ENCODE peak calls at places on chromosome 11, in four cellular contexts. X is GM23338, P is thoracic aorta, G is esophagus muscularis mucosa. U is an unnamed sample.
A peak's percentile ranks its signal among the peaks of the same experiment; 100 is the strongest.

GRCh38 chr11:34363363-34364084 is 5.7 kb upstream of the ABTB2 start:
- DNase-seq in G (no peak), X (no peak), P (no peak), U (no peak)

GRCh38 chr11:35387341-35387982 is 31.9 kb downstream of the SLC1A2 start:
- DNase-seq in P (no peak), X (no peak), G (no peak), U (no peak)

GRCh38 chr11:48034926-48035876 is 54.8 kb downstream of the PTPRJ start:
- DNase-seq in G (no peak), X (no peak), P (peak; percentile 51), U (no peak)

GRCh38 chr11:27296406-27296994 is 66.5 kb downstream of the CCDC34 start:
- DNase-seq in P (no peak), G (no peak), X (peak; percentile 80), U (no peak)

GRCh38 chr11:36407360-36407759 is 102.7 kb downstream of the TRAF6 start:
- DNase-seq in P (no peak), X (no peak), G (no peak), U (no peak)

GRCh38 chr11:44522294-44522693 is 43.2 kb upstream of the CD82 start:
- DNase-seq in P (no peak), X (no peak), G (no peak), U (no peak)

GRCh38 chr11:110173775-110174644 is 80.8 kb downstream of the ZC3H12C start:
- DNase-seq in X (peak; percentile 92), P (no peak), G (no peak), U (no peak)

GRCh38 chr11:60897496-60897895 is 8.9 kb downstream of the PRPF19 start:
- DNase-seq in X (no peak), P (no peak), G (no peak), U (no peak)

GRCh38 chr11:11070976-11071375 is 213.1 kb upstream of the ZBED5 start:
- DNase-seq in X (no peak), P (no peak), G (peak; percentile 68), U (no peak)

GRCh38 chr11:109490953-109491733 is 69.2 kb downstream of the C11orf87 start:
- DNase-seq in X (peak; percentile 38), G (no peak), P (no peak), U (no peak)

GRCh38 chr11:35566161-35566560 is 40.7 kb upstream of the PAMR1 start:
- DNase-seq in G (no peak), X (no peak), P (no peak), U (no peak)

GRCh38 chr11:113431746-113432145 is 43.5 kb downstream of the DRD2 start:
- DNase-seq in P (no peak), X (no peak), G (no peak), U (no peak)

GRCh38 chr11:8531312-8531711 is 62.7 kb downstream of the STK33 start:
- DNase-seq in G (no peak), P (no peak), X (peak; percentile 21), U (no peak)

DNA sequence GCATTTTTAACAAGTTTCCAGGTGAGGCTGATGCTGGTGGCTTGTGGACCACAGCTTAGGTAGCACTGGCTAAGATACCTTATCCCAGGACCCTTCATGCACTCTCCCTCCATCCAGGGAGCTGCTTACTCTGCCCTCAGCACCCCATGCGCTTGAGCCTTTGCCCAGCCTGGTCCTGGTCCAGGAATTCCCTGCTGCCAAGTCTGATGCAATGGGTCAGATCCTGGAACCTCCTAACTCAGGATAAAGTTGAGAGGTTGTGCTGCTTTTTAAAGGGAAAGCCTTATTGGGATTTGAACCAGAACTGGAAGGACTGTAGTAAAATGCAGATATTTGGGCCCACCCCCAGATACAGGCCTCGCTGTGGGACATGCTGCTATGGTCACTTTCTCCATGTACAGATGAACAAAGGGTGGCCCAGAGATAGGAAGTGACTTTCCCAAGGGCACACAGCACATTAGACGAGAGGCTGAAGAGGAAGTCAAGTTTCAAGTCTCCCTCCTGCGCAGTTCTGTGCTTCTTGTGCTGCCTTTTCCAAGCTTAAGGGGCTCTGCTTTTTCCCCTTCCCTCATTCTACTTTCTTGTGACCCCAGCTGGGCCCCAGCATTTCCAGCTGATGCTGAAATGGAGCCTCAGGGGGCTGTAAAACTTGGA is 824 bp upstream of the LGALS12 start:
- DNase-seq in X (no peak), P (no peak), G (no peak), U (no peak)
- TF ChIP-seq CTCF in X (no peak), P (no peak), G (no peak), U (no peak)

DNA sequence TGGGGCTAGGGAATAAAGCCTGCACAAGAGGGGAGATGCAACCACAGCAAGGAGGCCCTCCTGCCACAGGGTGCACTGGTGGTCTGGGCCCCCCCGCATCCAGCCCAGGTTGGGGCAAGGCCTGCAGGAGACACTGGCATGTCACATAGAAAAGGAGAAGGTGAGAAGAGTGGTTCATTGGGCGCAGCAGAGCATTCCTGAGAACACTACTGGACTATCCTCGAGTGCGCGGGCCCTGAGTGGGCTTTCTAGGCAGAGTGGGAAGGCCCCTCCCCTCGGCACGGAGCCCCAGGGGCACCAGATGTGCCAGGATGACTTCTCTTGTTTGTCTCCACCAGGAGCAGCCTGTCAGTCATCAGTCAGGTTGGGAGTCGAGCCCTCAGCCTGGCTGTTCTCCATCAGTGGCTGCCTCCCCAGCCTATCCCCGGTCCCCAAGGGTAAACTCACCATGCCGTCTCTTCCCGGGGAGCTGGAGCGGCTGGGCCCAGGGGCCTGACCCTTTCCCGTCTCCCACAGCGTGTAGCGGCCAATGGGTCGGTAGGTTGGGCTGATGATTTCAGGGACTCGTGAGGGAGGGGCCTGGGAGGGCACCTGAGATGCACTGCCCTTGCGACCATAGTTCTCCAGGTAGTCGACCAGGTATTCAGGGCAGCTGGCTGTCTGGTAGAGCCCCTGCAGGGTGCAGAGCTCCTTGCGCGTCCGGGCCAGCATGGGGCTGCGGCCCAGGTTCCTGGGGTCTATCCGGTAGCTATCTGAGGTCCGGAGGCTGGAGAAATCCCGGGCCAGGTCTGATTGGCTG is 9.0 kb downstream of the USP2 start:
- DNase-seq in X (no peak), P (no peak), G (no peak), U (no peak)
- H3K27ac ChIP-seq in X (no peak overlapping the region), P (no peak overlapping the region), G (peak overlapping the region; percentile 91), U (no peak overlapping the region)

GRCh38 chr11:12765428-12765827 is 91.2 kb downstream of the TEAD1 start:
- DNase-seq in G (no peak), X (no peak), P (no peak), U (no peak)
- TF ChIP-seq CTCF in G (no peak), X (no peak), P (no peak), U (no peak)

GRCh38 chr11:31767665-31768064 is 43.5 kb downstream of the PAX6 start:
- DNase-seq in X (peak; percentile 15), G (no peak), P (no peak), U (no peak)

GRCh38 chr11:31764186-31764730 is 46.9 kb downstream of the PAX6 start:
- DNase-seq in X (no peak), G (no peak), P (no peak), U (no peak)

GRCh38 chr11:31763296-31763695 is 47.8 kb downstream of the PAX6 start:
- DNase-seq in G (no peak), P (no peak), X (peak; percentile 45), U (no peak)

GRCh38 chr11:31767066-31767465 is 44.1 kb downstream of the PAX6 start:
- DNase-seq in G (no peak), P (no peak), X (peak; percentile 11), U (no peak)

GRCh38 chr11:31764766-31765165 is 46.4 kb downstream of the PAX6 start:
- DNase-seq in X (no peak), G (no peak), P (no peak), U (no peak)
- H3K27ac ChIP-seq in X (no peak overlapping the region), G (no peak overlapping the region), P (no peak overlapping the region), U (no peak overlapping the region)

DNA sequence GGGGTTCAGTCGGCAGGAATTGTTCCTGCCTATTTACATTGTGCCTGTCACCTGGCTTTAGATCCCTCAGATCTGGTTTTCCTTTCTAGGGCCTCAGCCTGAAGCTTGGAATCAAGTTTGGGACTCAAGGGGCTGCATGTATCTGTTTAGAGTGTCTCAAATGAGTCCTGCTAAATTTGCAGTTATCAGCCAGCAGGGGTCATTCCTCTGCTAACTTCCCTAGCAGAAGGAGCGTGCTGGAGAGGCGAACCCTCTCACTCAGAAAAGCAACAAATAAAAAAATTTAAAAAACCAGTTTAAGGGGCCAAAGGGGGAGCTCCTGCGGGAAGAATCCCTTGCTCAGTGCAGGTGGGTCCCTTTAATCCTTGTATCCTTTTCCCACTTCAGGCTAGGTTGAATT is 1220.2 kb downstream of the JRKL start:
- DNase-seq in P (no peak), X (peak; percentile 51), G (no peak), U (no peak)
- TF ChIP-seq CTCF in P (no peak), X (peak; percentile 66), G (no peak), U (no peak)

GRCh38 chr11:88421530-88421929 is 84.0 kb upstream of the CTSC start:
- DNase-seq in P (no peak), G (no peak), X (peak; percentile 32), U (no peak)
- H3K27ac ChIP-seq in P (peak overlapping the region; percentile 1), G (peak overlapping the region; percentile 30), X (no peak overlapping the region), U (no peak overlapping the region)

GRCh38 chr11:70381872-70382842 is 16.2 kb upstream of the CTTN start:
- DNase-seq in X (peak; percentile 49), P (no peak), G (no peak), U (no peak)
- TF ChIP-seq CTCF in X (no peak), P (no peak), G (no peak), U (no peak)

GRCh38 chr11:59183768-59184167 is 11.8 kb downstream of the DTX4 start:
- DNase-seq in P (no peak), X (no peak), G (no peak), U (no peak)
- H3K27ac ChIP-seq in P (no peak overlapping the region), X (no peak overlapping the region), G (peak overlapping the region; percentile 50), U (peak overlapping the region; percentile 47)

DNA sequence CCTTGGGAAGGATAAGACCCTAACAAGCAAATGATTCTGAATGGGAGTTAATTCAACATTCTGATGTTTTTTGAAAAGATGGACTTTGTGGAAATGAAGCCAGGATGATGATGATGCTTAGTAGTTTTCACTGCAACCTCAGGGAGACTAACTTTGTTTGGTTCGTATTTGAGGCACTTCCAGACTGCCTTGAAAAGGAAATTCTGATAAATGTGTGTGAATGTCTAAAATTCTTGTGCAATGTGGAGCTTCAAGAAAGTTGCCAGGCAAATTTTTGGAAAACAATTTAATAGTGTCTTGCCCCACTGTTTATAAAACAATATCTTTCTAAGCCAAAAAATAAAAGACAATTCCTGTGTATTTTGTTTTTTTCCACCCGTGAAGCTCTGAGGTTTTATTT is 11.2 kb upstream of the NAV2 start:
- DNase-seq in P (no peak), G (no peak), X (no peak), U (no peak)
- TF ChIP-seq CTCF in P (no peak), G (no peak), X (no peak), U (no peak)

GRCh38 chr11:66261578-66261977 is 6.9 kb upstream of the RAB1B start:
- DNase-seq in X (no peak), P (no peak), G (no peak), U (no peak)

GRCh38 chr11:66259225-66259624 is 9.2 kb upstream of the RAB1B start:
- DNase-seq in X (no peak), G (no peak), P (no peak), U (no peak)

GRCh38 chr11:66262191-66262590 is 6.2 kb upstream of the RAB1B start:
- DNase-seq in X (no peak), P (no peak), G (no peak), U (no peak)

GRCh38 chr11:66259976-66260375 is 8.5 kb upstream of the RAB1B start:
- DNase-seq in P (no peak), X (no peak), G (no peak), U (no peak)

GRCh38 chr11:66258473-66258893 is 10.0 kb upstream of the RAB1B start:
- DNase-seq in X (no peak), P (no peak), G (no peak), U (no peak)
- H3K27ac ChIP-seq in X (peak overlapping the region; percentile 85), P (peak overlapping the region; percentile 76), G (peak overlapping the region; percentile 89), U (peak overlapping the region; percentile 78)

U was measured in coronary artery.